ENCODE peak calls at places on chromosome 7, in four cellular contexts. Z is tibial artery, V is ovary, U is hepatocyte. X is an unnamed sample.

GRCh38 chr7:11748884-11749283 is 83.1 kb downstream of the THSD7A start:
- DNase-seq in V (no peak), Z (no peak), U (peak), X (no peak)

GRCh38 chr7:95104739-95105138 is 197.3 kb downstream of the PPP1R9A start:
- DNase-seq in V (no peak), Z (no peak), U (peak), X (no peak)

GRCh38 chr7:29989257-29989995 is at the start of gene SCRN1:
- DNase-seq in U (peak), V (peak), Z (no peak), X (no peak)

GRCh38 chr7:69019437-69019836 is 578.8 kb upstream of the AUTS2 start:
- DNase-seq in V (no peak), U (no peak), Z (no peak), X (no peak)

GRCh38 chr7:148815612-148816011 is 68.5 kb downstream of the EZH2 start:
- DNase-seq in Z (no peak), U (no peak), V (no peak), X (no peak)

GRCh38 chr7:15306286-15306685 is 255.5 kb downstream of the AGMO start:
- DNase-seq in V (no peak), Z (no peak), U (no peak), X (no peak)

GRCh38 chr7:90345548-90346319 is 782 bp upstream of the GTPBP10 start:
- DNase-seq in V (no peak), U (peak), Z (no peak), X (no peak)

GRCh38 chr7:43674559-43675436 is 54.5 kb downstream of the COA1 start:
- DNase-seq in Z (no peak), V (no peak), U (peak), X (no peak)

GRCh38 chr7:100823140-100823525 is 4.2 kb downstream of the EPHB4 start:
- DNase-seq in Z (no peak), U (no peak), V (no peak), X (no peak)

GRCh38 chr7:54989826-54990225 is 29.0 kb upstream of the EGFR start:
- DNase-seq in Z (no peak), V (no peak), U (no peak), X (no peak)

GRCh38 chr7:147477526-147477925 is 1113.0 kb upstream of the C7orf33 start:
- DNase-seq in V (no peak), Z (no peak), U (no peak), X (no peak)

GRCh38 chr7:130096243-130096827 is 26.0 kb downstream of the KLHDC10 start:
- DNase-seq in U (no peak), Z (no peak), V (no peak), X (no peak)

GRCh38 chr7:47444376-47445098 is 137.4 kb downstream of the TNS3 start:
- DNase-seq in U (peak), V (no peak), Z (no peak), X (no peak)

GRCh38 chr7:99616359-99617186 is at the start of gene ZSCAN25:
- DNase-seq in U (peak), V (peak), Z (peak), X (peak)

GRCh38 chr7:119711104-119711503 is 561.9 kb upstream of the KCND2 start:
- DNase-seq in U (no peak), Z (no peak), V (no peak), X (no peak)

GRCh38 chr7:12287886-12288285 is 76.8 kb downstream of the TMEM106B start:
- DNase-seq in Z (no peak), V (no peak), U (no peak), X (no peak)

GRCh38 chr7:82376739-82377138 is 66.8 kb downstream of the CACNA2D1 start:
- DNase-seq in Z (no peak), V (no peak), U (no peak), X (no peak)

GRCh38 chr7:47285860-47286491 is 295.9 kb downstream of the TNS3 start:
- DNase-seq in Z (no peak), U (no peak), V (no peak), X (peak)

GRCh38 chr7:93150200-93150835 is 2.1 kb upstream of the SAMD9L start:
- DNase-seq in Z (no peak), U (peak), V (no peak), X (no peak)

GRCh38 chr7:106041140-106041717 is 70.9 kb downstream of the SYPL1 start:
- DNase-seq in Z (no peak), V (peak), U (peak), X (no peak)

GRCh38 chr7:159160450-159160849 is 15.8 kb upstream of the VIPR2 start:
- DNase-seq in U (no peak), Z (no peak), V (no peak), X (no peak)

GRCh38 chr7:38932509-38933168 is 23.6 kb upstream of the VPS41 start:
- DNase-seq in Z (peak), U (peak), V (peak), X (no peak)

GRCh38 chr7:25845341-25845923 is 306.6 kb upstream of the NFE2L3 start:
- DNase-seq in U (peak), V (no peak), Z (no peak), X (no peak)

GRCh38 chr7:93921607-93922446 is at the start of gene GNG11:
- DNase-seq in V (peak), Z (peak), U (peak), X (peak)

GRCh38 chr7:88305044-88305443 is 1.6 kb downstream of the STEAP4 start:
- DNase-seq in Z (no peak), U (no peak), V (no peak), X (no peak)

GRCh38 chr7:35849158-35849831 is 48.4 kb downstream of the SEPTIN7 start:
- DNase-seq in Z (no peak), U (no peak), V (no peak), X (no peak)

GRCh38 chr7:107614425-107614824 is 34.4 kb downstream of the BCAP29 start:
- DNase-seq in V (no peak), Z (no peak), U (no peak), X (no peak)

GRCh38 chr7:148696787-148697186 is 1.9 kb upstream of the CUL1 start:
- DNase-seq in U (no peak), V (no peak), Z (no peak), X (no peak)

GRCh38 chr7:75915416-75916156 is 631 bp downstream of the POR start:
- DNase-seq in Z (peak), V (no peak), U (peak), X (no peak)

GRCh38 chr7:82017334-82017943 is 247.6 kb upstream of the HGF start:
- DNase-seq in V (no peak), Z (no peak), U (peak), X (no peak)

GRCh38 chr7:33649476-33650441 is 255.6 kb upstream of the BMPER start:
- DNase-seq in U (no peak), Z (no peak), V (no peak), X (no peak)

GRCh38 chr7:131604841-131605279 is 48.4 kb upstream of the PODXL start:
- DNase-seq in V (no peak), Z (no peak), U (no peak), X (no peak)

GRCh38 chr7:131602304-131602993 is 46.0 kb upstream of the PODXL start:
- DNase-seq in U (no peak), V (no peak), Z (no peak), X (no peak)

GRCh38 chr7:131602994-131603372 is 46.6 kb upstream of the PODXL start:
- DNase-seq in V (no peak), Z (no peak), U (no peak), X (no peak)

GRCh38 chr7:131605280-131605878 is 49.0 kb upstream of the PODXL start:
- DNase-seq in U (no peak), V (no peak), Z (no peak), X (no peak)

DNA sequence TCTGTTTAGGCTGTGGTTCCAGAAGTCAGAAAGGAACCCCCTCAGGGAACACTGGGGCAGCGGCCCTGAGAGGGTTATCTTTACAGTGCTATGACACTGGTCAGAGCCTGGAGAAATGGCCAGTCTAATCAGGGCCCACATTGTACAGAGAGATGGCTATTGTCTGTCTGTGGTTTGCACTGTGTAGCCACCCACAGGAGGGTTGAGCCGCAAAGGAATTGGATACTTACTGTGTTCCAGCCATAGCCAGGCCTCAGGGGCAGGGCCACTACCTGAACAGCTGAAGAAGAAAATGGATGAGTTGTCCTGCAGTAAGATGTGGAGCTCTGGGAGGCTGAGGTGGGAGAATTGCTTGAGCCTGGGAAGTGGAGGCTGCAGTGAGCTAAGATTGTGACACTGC is 47.5 kb upstream of the PODXL start:
- DNase-seq in V (no peak), U (no peak), Z (no peak), X (no peak)
- H3K27ac ChIP-seq in V (no peak), U (no peak), Z (no peak), X (no peak)

GRCh38 chr7:127587663-127588018 is 570 bp upstream of the ARF5 start:
- DNase-seq in V (peak), Z (no peak), U (no peak), X (no peak)

GRCh38 chr7:127591189-127591588 is 2.3 kb upstream of the FSCN3 start:
- DNase-seq in U (no peak), Z (no peak), V (no peak), X (no peak)

GRCh38 chr7:127589901-127590300 is 1.7 kb downstream of the ARF5 start:
- DNase-seq in V (no peak), Z (no peak), U (no peak), X (no peak)

GRCh38 chr7:127588019-127588696 is at the start of gene ARF5:
- DNase-seq in U (peak), V (peak), Z (peak), X (peak)

GRCh38 chr7:127588697-127589482 is 679 bp downstream of the ARF5 start:
- DNase-seq in V (peak), U (peak), Z (no peak), X (no peak)
- TF ChIP-seq CTCF in V (no peak), U (peak), Z (no peak), X (no peak)

GRCh38 chr7:98280791-98281756 is at the start of gene BRI3:
- DNase-seq in U (peak), Z (peak), V (peak), X (peak)

GRCh38 chr7:98278408-98278807 is 3.1 kb upstream of the BRI3 start:
- DNase-seq in V (no peak), U (no peak), Z (no peak), X (no peak)

GRCh38 chr7:98278936-98279335 is 2.5 kb upstream of the BRI3 start:
- DNase-seq in V (no peak), U (no peak), Z (no peak), X (no peak)

GRCh38 chr7:98281757-98282652 is 519 bp downstream of the BRI3 start:
- DNase-seq in V (peak), Z (no peak), U (peak), X (no peak)

GRCh38 chr7:98280296-98280695 is 1.2 kb upstream of the BRI3 start:
- DNase-seq in V (no peak), Z (no peak), U (no peak), X (no peak)
- H3K4me3 ChIP-seq in V (peak), Z (peak), U (peak), X (peak)

DNA sequence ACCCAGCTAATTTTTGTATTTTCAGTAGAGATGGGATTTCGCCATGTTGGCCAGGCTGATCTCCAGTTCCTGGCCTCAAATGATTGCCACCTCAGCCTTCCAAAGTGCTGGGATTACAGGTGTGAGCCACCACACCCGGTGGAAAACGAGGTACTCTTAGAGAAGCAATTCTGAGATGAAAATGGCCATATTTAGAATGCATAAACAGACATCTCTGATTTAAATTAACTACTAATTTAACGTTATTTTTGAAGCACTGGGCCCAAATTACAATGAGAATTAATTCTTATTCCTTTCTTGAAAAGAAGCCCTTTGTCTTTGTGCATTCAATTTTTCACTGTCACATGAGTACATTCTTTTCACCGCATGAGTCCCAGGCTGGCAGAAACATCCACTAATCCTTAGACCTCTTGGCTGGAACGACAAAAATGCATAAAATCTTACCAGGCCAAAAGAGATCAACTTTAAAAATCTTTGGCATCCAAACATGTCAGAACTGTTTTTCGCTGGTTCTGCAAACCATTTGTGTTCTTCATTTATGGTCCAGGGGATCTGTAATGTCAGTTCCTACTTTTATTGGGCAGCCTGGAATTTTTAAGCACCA is 60.1 kb upstream of the CAPZA2 start:
- DNase-seq in V (no peak), Z (no peak), U (no peak), X (no peak)
- H3K27ac ChIP-seq in V (no peak), Z (peak), U (peak), X (no peak)

GRCh38 chr7:28926871-28927597 is 31.1 kb downstream of the TRIL start:
- DNase-seq in V (peak), Z (peak), U (peak), X (peak)
- TF ChIP-seq CTCF in V (peak), Z (peak), U (peak), X (peak)

GRCh38 chr7:44983742-44984477 is 5.1 kb upstream of the MYO1G start:
- DNase-seq in V (no peak), U (no peak), Z (no peak), X (no peak)
- H3K4me3 ChIP-seq in V (no peak), U (no peak), Z (no peak), X (no peak)

DNA sequence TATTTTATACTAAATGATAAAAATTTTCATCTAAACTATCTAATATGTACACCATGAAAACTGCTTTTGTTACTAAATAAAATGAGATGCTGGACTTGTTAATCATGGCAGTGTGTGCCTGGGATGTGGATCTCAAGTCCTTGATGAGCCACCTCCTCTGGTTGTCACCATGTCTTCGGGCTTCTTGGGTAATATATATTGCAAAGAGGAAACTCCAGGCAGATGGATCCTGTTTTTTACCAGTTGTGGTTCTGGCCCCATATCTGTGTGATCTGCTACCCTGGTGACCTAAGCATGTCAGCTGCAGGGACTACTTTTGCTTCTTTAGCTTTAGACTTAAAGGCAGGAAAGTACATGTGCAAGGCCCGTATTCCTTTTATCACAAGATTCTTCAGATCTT is 46.2 kb downstream of the TMEM60 start:
- DNase-seq in Z (no peak), V (no peak), U (no peak), X (no peak)
- H3K27ac ChIP-seq in Z (no peak), V (no peak), U (no peak), X (no peak)

GRCh38 chr7:37234928-37235327 is 213.7 kb downstream of the ELMO1 start:
- DNase-seq in V (no peak), Z (no peak), U (peak), X (no peak)
- TF ChIP-seq CTCF in V (no peak), Z (peak), U (peak), X (peak)

GRCh38 chr7:1533255-1533568 is 2.7 kb downstream of the MAFK start:
- DNase-seq in U (no peak), V (no peak), Z (no peak), X (no peak)
- H3K4me3 ChIP-seq in U (no peak), V (peak), Z (peak), X (peak)

GRCh38 chr7:86644282-86645173 is 819 bp downstream of the GRM3 start:
- DNase-seq in Z (no peak), V (no peak), U (no peak), X (no peak)
- H3K27ac ChIP-seq in Z (no peak), V (no peak), U (no peak), X (no peak)